ENCODE peak calls at places on chromosomes 4 and X, in seven cellular contexts. One of them, this sample, is unnamed.

GRCh38 chrX:41921492-41922124 is 1.7 kb downstream of the CASK start:
- DNase-seq in astrocyte of the cerebellum: no peak
- DNase-seq in A549: no peak
- DNase-seq in mesendoderm: peak
- DNase-seq in activated CD4-positive, alpha-beta T cell treated with anti-CD3 and anti-CD28 coated beads, Interleukin-2, amount 50 U/mL, for 1 hour: no peak
- DNase-seq in SJSA1: peak
- DNase-seq in mucosa of descending colon: no peak
- DNase-seq in this sample: no peak

GRCh38 chrX:16897445-16897844 is 27.3 kb upstream of the RBBP7 start:
- DNase-seq in A549: no peak
- DNase-seq in astrocyte of the cerebellum: no peak
- DNase-seq in mesendoderm: peak
- DNase-seq in SJSA1: no peak
- DNase-seq in activated CD4-positive, alpha-beta T cell treated with anti-CD3 and anti-CD28 coated beads, Interleukin-2, amount 50 U/mL, for 1 hour: no peak
- DNase-seq in mucosa of descending colon: no peak
- DNase-seq in this sample: no peak

GRCh38 chr4:38905657-38906398 is 38.2 kb downstream of the FAM114A1 start:
- DNase-seq in astrocyte of the cerebellum: no peak
- DNase-seq in A549: no peak
- DNase-seq in activated CD4-positive, alpha-beta T cell treated with anti-CD3 and anti-CD28 coated beads, Interleukin-2, amount 50 U/mL, for 1 hour: no peak
- DNase-seq in SJSA1: no peak
- DNase-seq in mucosa of descending colon: no peak
- DNase-seq in mesendoderm: no peak
- DNase-seq in this sample: no peak

GRCh38 chr4:123484291-123484926 is 87.8 kb downstream of the SPRY1 start:
- DNase-seq in mucosa of descending colon: no peak
- DNase-seq in activated CD4-positive, alpha-beta T cell treated with anti-CD3 and anti-CD28 coated beads, Interleukin-2, amount 50 U/mL, for 1 hour: no peak
- DNase-seq in SJSA1: no peak
- DNase-seq in mesendoderm: no peak
- DNase-seq in astrocyte of the cerebellum: no peak
- DNase-seq in A549: no peak
- DNase-seq in this sample: no peak

GRCh38 chr4:153528705-153529493 is 62.7 kb downstream of the TMEM131L start:
- DNase-seq in SJSA1: no peak
- DNase-seq in A549: no peak
- DNase-seq in activated CD4-positive, alpha-beta T cell treated with anti-CD3 and anti-CD28 coated beads, Interleukin-2, amount 50 U/mL, for 1 hour: no peak
- DNase-seq in mucosa of descending colon: no peak
- DNase-seq in astrocyte of the cerebellum: no peak
- DNase-seq in mesendoderm: no peak
- DNase-seq in this sample: no peak

GRCh38 chrX:123682182-123682581 is 50.7 kb downstream of the THOC2 start:
- DNase-seq in SJSA1: no peak
- DNase-seq in activated CD4-positive, alpha-beta T cell treated with anti-CD3 and anti-CD28 coated beads, Interleukin-2, amount 50 U/mL, for 1 hour: no peak
- DNase-seq in mucosa of descending colon: no peak
- DNase-seq in astrocyte of the cerebellum: no peak
- DNase-seq in A549: no peak
- DNase-seq in mesendoderm: no peak
- DNase-seq in this sample: no peak

GRCh38 chr4:139815646-139816601 is 150.3 kb downstream of the MGST2 start:
- DNase-seq in A549: peak
- DNase-seq in SJSA1: peak
- DNase-seq in activated CD4-positive, alpha-beta T cell treated with anti-CD3 and anti-CD28 coated beads, Interleukin-2, amount 50 U/mL, for 1 hour: no peak
- DNase-seq in astrocyte of the cerebellum: peak
- DNase-seq in mucosa of descending colon: no peak
- DNase-seq in mesendoderm: peak
- DNase-seq in this sample: no peak

GRCh38 chrX:40746536-40746935 is 11.2 kb upstream of the MED14 start:
- DNase-seq in SJSA1: no peak
- DNase-seq in astrocyte of the cerebellum: no peak
- DNase-seq in mucosa of descending colon: no peak
- DNase-seq in A549: no peak
- DNase-seq in activated CD4-positive, alpha-beta T cell treated with anti-CD3 and anti-CD28 coated beads, Interleukin-2, amount 50 U/mL, for 1 hour: no peak
- DNase-seq in mesendoderm: no peak
- DNase-seq in this sample: no peak

GRCh38 chrX:9728271-9728670 is 37.4 kb downstream of the GPR143 start:
- DNase-seq in mucosa of descending colon: no peak
- DNase-seq in astrocyte of the cerebellum: no peak
- DNase-seq in A549: no peak
- DNase-seq in mesendoderm: no peak
- DNase-seq in activated CD4-positive, alpha-beta T cell treated with anti-CD3 and anti-CD28 coated beads, Interleukin-2, amount 50 U/mL, for 1 hour: no peak
- DNase-seq in SJSA1: no peak
- DNase-seq in this sample: no peak

GRCh38 chrX:41589634-41590270 is 99.0 kb upstream of the GPR34 start:
- DNase-seq in activated CD4-positive, alpha-beta T cell treated with anti-CD3 and anti-CD28 coated beads, Interleukin-2, amount 50 U/mL, for 1 hour: no peak
- DNase-seq in mucosa of descending colon: no peak
- DNase-seq in A549: peak
- DNase-seq in SJSA1: peak
- DNase-seq in astrocyte of the cerebellum: peak
- DNase-seq in mesendoderm: no peak
- DNase-seq in this sample: no peak

GRCh38 chrX:15301924-15302323 is 13.5 kb downstream of the ASB11 start:
- DNase-seq in activated CD4-positive, alpha-beta T cell treated with anti-CD3 and anti-CD28 coated beads, Interleukin-2, amount 50 U/mL, for 1 hour: no peak
- DNase-seq in SJSA1: no peak
- DNase-seq in mucosa of descending colon: no peak
- DNase-seq in A549: no peak
- DNase-seq in mesendoderm: peak
- DNase-seq in astrocyte of the cerebellum: no peak
- DNase-seq in this sample: peak

GRCh38 chr4:121256887-121257426 is 92.8 kb upstream of the TNIP3 start:
- DNase-seq in activated CD4-positive, alpha-beta T cell treated with anti-CD3 and anti-CD28 coated beads, Interleukin-2, amount 50 U/mL, for 1 hour: no peak
- DNase-seq in SJSA1: no peak
- DNase-seq in A549: no peak
- DNase-seq in mesendoderm: no peak
- DNase-seq in mucosa of descending colon: no peak
- DNase-seq in astrocyte of the cerebellum: no peak
- DNase-seq in this sample: peak

GRCh38 chrX:137479394-137479793 is 86.5 kb upstream of the ZIC3 start:
- DNase-seq in activated CD4-positive, alpha-beta T cell treated with anti-CD3 and anti-CD28 coated beads, Interleukin-2, amount 50 U/mL, for 1 hour: no peak
- DNase-seq in astrocyte of the cerebellum: no peak
- DNase-seq in A549: no peak
- DNase-seq in mesendoderm: no peak
- DNase-seq in mucosa of descending colon: no peak
- DNase-seq in SJSA1: no peak
- DNase-seq in this sample: no peak

GRCh38 chr4:103443324-103443723 is 245.2 kb upstream of the CENPE start:
- DNase-seq in A549: peak
- DNase-seq in SJSA1: no peak
- DNase-seq in activated CD4-positive, alpha-beta T cell treated with anti-CD3 and anti-CD28 coated beads, Interleukin-2, amount 50 U/mL, for 1 hour: no peak
- DNase-seq in astrocyte of the cerebellum: no peak
- DNase-seq in mesendoderm: peak
- DNase-seq in mucosa of descending colon: no peak
- DNase-seq in this sample: no peak

GRCh38 chr4:40340034-40340433 is 4.9 kb downstream of the CHRNA9 start:
- DNase-seq in SJSA1: no peak
- DNase-seq in astrocyte of the cerebellum: no peak
- DNase-seq in mesendoderm: no peak
- DNase-seq in A549: no peak
- DNase-seq in activated CD4-positive, alpha-beta T cell treated with anti-CD3 and anti-CD28 coated beads, Interleukin-2, amount 50 U/mL, for 1 hour: no peak
- DNase-seq in mucosa of descending colon: no peak
- DNase-seq in this sample: no peak

GRCh38 chrX:6694977-6695376 is 160.1 kb upstream of the VCX3A start:
- DNase-seq in A549: no peak
- DNase-seq in SJSA1: no peak
- DNase-seq in astrocyte of the cerebellum: no peak
- DNase-seq in mesendoderm: no peak
- DNase-seq in activated CD4-positive, alpha-beta T cell treated with anti-CD3 and anti-CD28 coated beads, Interleukin-2, amount 50 U/mL, for 1 hour: no peak
- DNase-seq in mucosa of descending colon: no peak
- DNase-seq in this sample: no peak